ENCODE peak calls at places on chromosomes 2 and 18, in ten cellular contexts. V is NCI-H2081; D is activated T-cell treated with anti-CD3 and anti-CD28 coated beads for 4 hours; U is effector memory CD8-positive, alpha-beta T cell; H is left cardiac atrium; N is EL; R is fibroblast of pulmonary artery; X is neural crest cell; T is Calu3; C is skeletal muscle cell. J is an unnamed sample.

GRCh38 chr2:32479224-32479623 is 122.4 kb downstream of the BIRC6 start:
- DNase-seq in V (no peak), D (no peak), U (no peak), H (no peak), N (peak), R (peak), X (no peak), T (no peak), C (no peak), J (no peak)

GRCh38 chr2:216031960-216032689 is 18.8 kb upstream of the MREG start:
- DNase-seq in V (no peak), D (no peak), U (no peak), H (no peak), N (peak), R (peak), X (no peak), T (no peak), C (peak), J (no peak)

GRCh38 chr18:73688851-73689659 is 458.6 kb downstream of the FBXO15 start:
- DNase-seq in V (no peak), D (no peak), U (no peak), H (no peak), N (peak), R (peak), X (no peak), T (no peak), C (peak), J (no peak)

GRCh38 chr2:86284987-86285386 is 52.4 kb downstream of the REEP1 start:
- DNase-seq in V (no peak), D (no peak), U (no peak), H (no peak), N (no peak), R (no peak), X (no peak), T (no peak), C (no peak), J (no peak)

GRCh38 chr2:42060718-42061619 is 13.1 kb downstream of the PKDCC start:
- DNase-seq in V (no peak), D (no peak), U (no peak), H (peak), N (no peak), R (peak), X (no peak), T (no peak), C (no peak), J (peak)

GRCh38 chr2:62706721-62707516 is 1.4 kb downstream of the EHBP1 start:
- DNase-seq in V (no peak), D (no peak), U (no peak), H (no peak), N (peak), R (no peak), X (no peak), T (no peak), C (no peak), J (peak)

GRCh38 chr2:173750332-173750731 is 214.8 kb downstream of the SP3 start:
- DNase-seq in V (peak), D (no peak), U (no peak), H (no peak), N (peak), R (peak), X (no peak), T (no peak), C (no peak), J (no peak)

GRCh38 chr2:156321243-156321904 is 11.1 kb downstream of the NR4A2 start:
- DNase-seq in V (no peak), D (no peak), U (peak), H (peak), N (no peak), R (peak), X (no peak), T (no peak), C (no peak), J (peak)

GRCh38 chr2:113046465-113046864 is 6.2 kb downstream of the IL36B start:
- DNase-seq in V (no peak), D (no peak), U (no peak), H (no peak), N (no peak), R (no peak), X (no peak), T (no peak), C (no peak), J (no peak)

GRCh38 chr18:53266850-53267249 is 926.9 kb downstream of the DCC start:
- DNase-seq in V (no peak), D (no peak), U (no peak), H (no peak), N (no peak), R (no peak), X (no peak), T (no peak), C (no peak), J (no peak)

GRCh38 chr2:233124449-233125080 is 64.4 kb downstream of the INPP5D start:
- DNase-seq in V (no peak), D (no peak), U (no peak), H (no peak), N (no peak), R (no peak), X (no peak), T (no peak), C (no peak), J (peak)

GRCh38 chr2:165469417-165469816 is at the start of gene CSRNP3:
- DNase-seq in V (peak), D (no peak), U (no peak), H (peak), N (peak), R (peak), X (peak), T (peak), C (peak), J (peak)

GRCh38 chr2:106827178-106827577 is 58.8 kb downstream of the ST6GAL2 start:
- DNase-seq in V (no peak), D (no peak), U (no peak), H (no peak), N (peak), R (no peak), X (no peak), T (no peak), C (no peak), J (no peak)

GRCh38 chr2:188378551-188378950 is 86.9 kb downstream of the GULP1 start:
- DNase-seq in V (peak), D (no peak), U (no peak), H (no peak), N (no peak), R (no peak), X (no peak), T (no peak), C (no peak), J (no peak)

GRCh38 chr2:147040585-147041494 is 804.0 kb upstream of the ACVR2A start:
- DNase-seq in V (no peak), D (no peak), U (no peak), H (no peak), N (no peak), R (no peak), X (no peak), T (no peak), C (no peak), J (no peak)

GRCh38 chr2:43361286-43361685 is 134.9 kb upstream of the ZFP36L2 start:
- DNase-seq in V (no peak), D (no peak), U (no peak), H (no peak), N (no peak), R (no peak), X (no peak), T (no peak), C (no peak), J (no peak)

GRCh38 chr18:7155092-7155491 is 37.5 kb upstream of the LAMA1 start:
- DNase-seq in V (no peak), D (no peak), U (no peak), H (no peak), N (no peak), R (no peak), X (no peak), T (no peak), C (no peak), J (no peak)

GRCh38 chr2:30978854-30979253 is 159.4 kb downstream of the GALNT14 start:
- DNase-seq in V (no peak), D (no peak), U (no peak), H (no peak), N (no peak), R (no peak), X (no peak), T (no peak), C (no peak), J (no peak)

GRCh38 chr2:186543561-186544131 is 46.2 kb upstream of the ITGAV start:
- DNase-seq in V (no peak), D (no peak), U (no peak), H (no peak), N (peak), R (peak), X (no peak), T (no peak), C (no peak), J (no peak)

GRCh38 chr2:235026137-235026536 is 74.3 kb downstream of the SH3BP4 start:
- DNase-seq in V (no peak), D (no peak), U (no peak), H (no peak), N (peak), R (peak), X (no peak), T (peak), C (peak), J (no peak)

GRCh38 chr2:218962859-218963492 is 3.5 kb downstream of the CDK5R2 start:
- DNase-seq in V (peak), D (peak), U (peak), H (peak), N (peak), R (peak), X (peak), T (peak), C (no peak), J (peak)

GRCh38 chr2:126902859-126903258 is 4.2 kb downstream of the TEX51 start:
- DNase-seq in V (no peak), D (no peak), U (no peak), H (no peak), N (no peak), R (no peak), X (no peak), T (no peak), C (no peak), J (no peak)

GRCh38 chr2:200411831-200412230 is 98.0 kb downstream of the KCTD18 start:
- DNase-seq in V (no peak), D (no peak), U (no peak), H (no peak), N (no peak), R (peak), X (no peak), T (peak), C (no peak), J (no peak)

GRCh38 chr2:1495676-1496393 is 82.6 kb downstream of the TPO start:
- DNase-seq in V (no peak), D (no peak), U (no peak), H (no peak), N (no peak), R (no peak), X (no peak), T (no peak), C (no peak), J (no peak)

GRCh38 chr2:62998949-62999348 is 51.7 kb upstream of the OTX1 start:
- DNase-seq in V (no peak), D (no peak), U (no peak), H (no peak), N (peak), R (peak), X (no peak), T (no peak), C (no peak), J (no peak)

GRCh38 chr2:38600242-38600891 is 2.4 kb downstream of the HNRNPLL start:
- DNase-seq in V (peak), D (no peak), U (no peak), H (no peak), N (peak), R (peak), X (no peak), T (no peak), C (no peak), J (peak)

GRCh38 chr2:207760453-207760852 is 9.3 kb downstream of the FZD5 start:
- DNase-seq in V (no peak), D (no peak), U (no peak), H (no peak), N (no peak), R (no peak), X (no peak), T (no peak), C (no peak), J (no peak)

GRCh38 chr18:41745166-41746049 is 209.6 kb upstream of the PIK3C3 start:
- DNase-seq in V (peak), D (no peak), U (no peak), H (peak), N (peak), R (peak), X (peak), T (peak), C (peak), J (peak)